ENCODE peak calls at places on chromosomes 5 and 9, in nine cellular contexts. One of them, this sample, is unnamed.

GRCh38 chr9:125066839-125067619 is 76.3 kb downstream of the SCAI start:
- DNase-seq in CD4-positive, CD25-positive, alpha-beta regulatory T cell: no peak
- DNase-seq in foreskin keratinocyte: no peak
- DNase-seq in endodermal cell: no peak
- DNase-seq in lung: no peak
- DNase-seq in breast epithelium: no peak
- DNase-seq in dorsolateral prefrontal cortex: no peak
- DNase-seq in sigmoid colon: no peak
- DNase-seq in aorta: peak
- DNase-seq in this sample: no peak

GRCh38 chr9:121230231-121230630 is 28.6 kb upstream of the RAB14 start:
- DNase-seq in sigmoid colon: no peak
- DNase-seq in lung: no peak
- DNase-seq in foreskin keratinocyte: no peak
- DNase-seq in CD4-positive, CD25-positive, alpha-beta regulatory T cell: no peak
- DNase-seq in breast epithelium: no peak
- DNase-seq in aorta: no peak
- DNase-seq in endodermal cell: no peak
- DNase-seq in dorsolateral prefrontal cortex: no peak
- DNase-seq in this sample: no peak

GRCh38 chr9:99845063-99845462 is 23.4 kb downstream of the NR4A3 start:
- DNase-seq in dorsolateral prefrontal cortex: no peak
- DNase-seq in CD4-positive, CD25-positive, alpha-beta regulatory T cell: no peak
- DNase-seq in foreskin keratinocyte: no peak
- DNase-seq in aorta: no peak
- DNase-seq in sigmoid colon: no peak
- DNase-seq in endodermal cell: no peak
- DNase-seq in lung: no peak
- DNase-seq in breast epithelium: no peak
- DNase-seq in this sample: no peak

GRCh38 chr9:132605387-132605786 is 23.0 kb downstream of the BARHL1 start:
- DNase-seq in foreskin keratinocyte: no peak
- DNase-seq in dorsolateral prefrontal cortex: no peak
- DNase-seq in endodermal cell: no peak
- DNase-seq in breast epithelium: no peak
- DNase-seq in CD4-positive, CD25-positive, alpha-beta regulatory T cell: no peak
- DNase-seq in sigmoid colon: no peak
- DNase-seq in lung: no peak
- DNase-seq in aorta: no peak
- DNase-seq in this sample: no peak

GRCh38 chr9:131423171-131423581 is 29.3 kb downstream of the PRRC2B start:
- DNase-seq in dorsolateral prefrontal cortex: peak
- DNase-seq in breast epithelium: peak
- DNase-seq in sigmoid colon: peak
- DNase-seq in lung: peak
- DNase-seq in endodermal cell: peak
- DNase-seq in CD4-positive, CD25-positive, alpha-beta regulatory T cell: no peak
- DNase-seq in foreskin keratinocyte: peak
- DNase-seq in aorta: peak
- DNase-seq in this sample: no peak

GRCh38 chr9:129383005-129383414 is 204.9 kb upstream of the IER5L start:
- DNase-seq in foreskin keratinocyte: peak
- DNase-seq in aorta: no peak
- DNase-seq in breast epithelium: peak
- DNase-seq in sigmoid colon: peak
- DNase-seq in CD4-positive, CD25-positive, alpha-beta regulatory T cell: no peak
- DNase-seq in endodermal cell: peak
- DNase-seq in dorsolateral prefrontal cortex: no peak
- DNase-seq in lung: peak
- DNase-seq in this sample: no peak

GRCh38 chr5:111857633-111858032 is 100.6 kb upstream of the NREP start:
- DNase-seq in sigmoid colon: no peak
- DNase-seq in foreskin keratinocyte: no peak
- DNase-seq in aorta: no peak
- DNase-seq in breast epithelium: no peak
- DNase-seq in CD4-positive, CD25-positive, alpha-beta regulatory T cell: no peak
- DNase-seq in endodermal cell: no peak
- DNase-seq in lung: no peak
- DNase-seq in dorsolateral prefrontal cortex: no peak
- DNase-seq in this sample: no peak

GRCh38 chr5:75047356-75047755 is 5.0 kb downstream of the GCNT4 start:
- DNase-seq in foreskin keratinocyte: no peak
- DNase-seq in CD4-positive, CD25-positive, alpha-beta regulatory T cell: no peak
- DNase-seq in aorta: no peak
- DNase-seq in endodermal cell: no peak
- DNase-seq in breast epithelium: no peak
- DNase-seq in lung: no peak
- DNase-seq in sigmoid colon: no peak
- DNase-seq in dorsolateral prefrontal cortex: no peak
- DNase-seq in this sample: no peak

GRCh38 chr5:170792878-170793277 is 9.4 kb downstream of the GABRP start:
- DNase-seq in foreskin keratinocyte: no peak
- DNase-seq in CD4-positive, CD25-positive, alpha-beta regulatory T cell: no peak
- DNase-seq in sigmoid colon: no peak
- DNase-seq in lung: no peak
- DNase-seq in breast epithelium: no peak
- DNase-seq in aorta: no peak
- DNase-seq in endodermal cell: no peak
- DNase-seq in dorsolateral prefrontal cortex: no peak
- DNase-seq in this sample: no peak

GRCh38 chr5:73422164-73422563 is 26.4 kb downstream of the FOXD1 start:
- DNase-seq in lung: no peak
- DNase-seq in breast epithelium: no peak
- DNase-seq in sigmoid colon: no peak
- DNase-seq in dorsolateral prefrontal cortex: no peak
- DNase-seq in foreskin keratinocyte: no peak
- DNase-seq in endodermal cell: peak
- DNase-seq in CD4-positive, CD25-positive, alpha-beta regulatory T cell: no peak
- DNase-seq in aorta: no peak
- DNase-seq in this sample: no peak

GRCh38 chr5:121429761-121430160 is 421.9 kb upstream of the FTMT start:
- DNase-seq in foreskin keratinocyte: no peak
- DNase-seq in sigmoid colon: no peak
- DNase-seq in dorsolateral prefrontal cortex: no peak
- DNase-seq in endodermal cell: no peak
- DNase-seq in lung: no peak
- DNase-seq in aorta: no peak
- DNase-seq in CD4-positive, CD25-positive, alpha-beta regulatory T cell: no peak
- DNase-seq in breast epithelium: no peak
- DNase-seq in this sample: no peak

GRCh38 chr5:137487600-137487999 is 11.5 kb downstream of the SPOCK1 start:
- DNase-seq in foreskin keratinocyte: no peak
- DNase-seq in CD4-positive, CD25-positive, alpha-beta regulatory T cell: no peak
- DNase-seq in sigmoid colon: peak
- DNase-seq in breast epithelium: no peak
- DNase-seq in dorsolateral prefrontal cortex: peak
- DNase-seq in endodermal cell: no peak
- DNase-seq in aorta: no peak
- DNase-seq in lung: no peak
- DNase-seq in this sample: no peak

GRCh38 chr5:143886621-143887301 is 74.8 kb downstream of the HMHB1 start:
- DNase-seq in endodermal cell: no peak
- DNase-seq in aorta: no peak
- DNase-seq in sigmoid colon: no peak
- DNase-seq in CD4-positive, CD25-positive, alpha-beta regulatory T cell: no peak
- DNase-seq in breast epithelium: no peak
- DNase-seq in foreskin keratinocyte: no peak
- DNase-seq in lung: no peak
- DNase-seq in dorsolateral prefrontal cortex: peak
- DNase-seq in this sample: peak

GRCh38 chr5:151205411-151205810 is 18.5 kb downstream of the CCDC69 start:
- DNase-seq in foreskin keratinocyte: no peak
- DNase-seq in aorta: no peak
- DNase-seq in lung: peak
- DNase-seq in CD4-positive, CD25-positive, alpha-beta regulatory T cell: no peak
- DNase-seq in sigmoid colon: no peak
- DNase-seq in endodermal cell: no peak
- DNase-seq in dorsolateral prefrontal cortex: no peak
- DNase-seq in breast epithelium: no peak
- DNase-seq in this sample: no peak

GRCh38 chr9:8858250-8859161 is 1058.9 kb upstream of the DMAC1 start:
- DNase-seq in aorta: peak
- DNase-seq in CD4-positive, CD25-positive, alpha-beta regulatory T cell: no peak
- DNase-seq in foreskin keratinocyte: no peak
- DNase-seq in dorsolateral prefrontal cortex: peak
- DNase-seq in sigmoid colon: no peak
- DNase-seq in breast epithelium: no peak
- DNase-seq in endodermal cell: peak
- DNase-seq in lung: no peak
- DNase-seq in this sample: no peak

GRCh38 chr5:91049800-91050199 is 333.3 kb downstream of the ARRDC3 start:
- DNase-seq in dorsolateral prefrontal cortex: no peak
- DNase-seq in foreskin keratinocyte: no peak
- DNase-seq in CD4-positive, CD25-positive, alpha-beta regulatory T cell: no peak
- DNase-seq in endodermal cell: no peak
- DNase-seq in sigmoid colon: no peak
- DNase-seq in aorta: no peak
- DNase-seq in lung: no peak
- DNase-seq in breast epithelium: no peak
- DNase-seq in this sample: no peak

GRCh38 chr5:124285071-124285470 is 461.4 kb downstream of the ZNF608 start:
- DNase-seq in CD4-positive, CD25-positive, alpha-beta regulatory T cell: no peak
- DNase-seq in lung: peak
- DNase-seq in endodermal cell: no peak
- DNase-seq in aorta: no peak
- DNase-seq in dorsolateral prefrontal cortex: no peak
- DNase-seq in sigmoid colon: no peak
- DNase-seq in breast epithelium: no peak
- DNase-seq in foreskin keratinocyte: no peak
- DNase-seq in this sample: no peak

GRCh38 chr5:112929336-112930081 is 7.5 kb upstream of the REEP5 start:
- DNase-seq in dorsolateral prefrontal cortex: no peak
- DNase-seq in foreskin keratinocyte: no peak
- DNase-seq in endodermal cell: no peak
- DNase-seq in lung: no peak
- DNase-seq in CD4-positive, CD25-positive, alpha-beta regulatory T cell: no peak
- DNase-seq in breast epithelium: no peak
- DNase-seq in aorta: no peak
- DNase-seq in sigmoid colon: no peak
- DNase-seq in this sample: no peak
- H3K27ac ChIP-seq in dorsolateral prefrontal cortex: no peak
- H3K27ac ChIP-seq in foreskin keratinocyte: no peak
- H3K27ac ChIP-seq in endodermal cell: no peak
- H3K27ac ChIP-seq in lung: no peak
- H3K27ac ChIP-seq in CD4-positive, CD25-positive, alpha-beta regulatory T cell: peak
- H3K27ac ChIP-seq in breast epithelium: peak
- H3K27ac ChIP-seq in aorta: no peak
- H3K27ac ChIP-seq in sigmoid colon: no peak
- H3K27ac ChIP-seq in this sample: no peak

GRCh38 chr5:159098285-159099048 is 1.2 kb downstream of the EBF1 start:
- DNase-seq in lung: no peak
- DNase-seq in endodermal cell: peak
- DNase-seq in foreskin keratinocyte: no peak
- DNase-seq in aorta: no peak
- DNase-seq in breast epithelium: no peak
- DNase-seq in CD4-positive, CD25-positive, alpha-beta regulatory T cell: no peak
- DNase-seq in sigmoid colon: no peak
- DNase-seq in dorsolateral prefrontal cortex: no peak
- DNase-seq in this sample: no peak
- H3K27ac ChIP-seq in lung: peak
- H3K27ac ChIP-seq in endodermal cell: no peak
- H3K27ac ChIP-seq in foreskin keratinocyte: no peak
- H3K27ac ChIP-seq in aorta: peak
- H3K27ac ChIP-seq in breast epithelium: peak
- H3K27ac ChIP-seq in CD4-positive, CD25-positive, alpha-beta regulatory T cell: no peak
- H3K27ac ChIP-seq in sigmoid colon: peak
- H3K27ac ChIP-seq in dorsolateral prefrontal cortex: peak
- H3K27ac ChIP-seq in this sample: peak

DNA sequence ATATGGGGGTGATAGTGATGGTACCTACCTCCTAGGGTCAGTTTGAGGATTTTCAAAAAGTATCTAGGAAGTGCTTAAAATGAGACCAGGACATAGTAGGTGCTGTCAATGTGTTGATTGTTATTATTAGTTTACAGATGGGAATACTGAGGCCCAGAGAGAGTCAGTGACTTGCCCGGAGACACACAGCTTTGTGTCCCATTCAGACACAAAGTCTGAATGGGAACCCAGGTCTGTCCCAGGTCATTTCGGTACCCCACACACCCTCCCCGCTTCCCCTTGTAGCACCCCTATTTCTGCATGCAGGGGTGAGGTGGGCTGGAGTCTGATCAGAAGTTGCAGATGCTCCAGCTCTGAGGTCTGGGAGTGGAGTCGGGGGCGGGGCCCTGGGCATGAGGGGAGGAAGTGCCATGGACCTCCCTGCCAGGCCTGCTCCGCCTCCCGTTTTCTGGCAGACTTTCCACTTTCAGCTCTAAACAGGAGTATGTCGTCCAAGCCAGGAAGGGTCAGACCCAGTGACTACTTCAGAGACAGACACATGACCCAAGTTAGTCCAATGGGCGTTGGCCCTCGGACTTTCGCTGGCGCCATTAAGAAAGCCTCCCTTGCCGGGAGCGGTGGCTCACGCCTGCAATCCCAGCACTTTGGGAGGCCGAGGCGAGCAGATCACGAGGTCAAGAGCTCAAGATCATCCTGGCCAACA is 3.2 kb upstream of the DBN1 start:
- DNase-seq in sigmoid colon: peak
- DNase-seq in foreskin keratinocyte: no peak
- DNase-seq in breast epithelium: no peak
- DNase-seq in endodermal cell: peak
- DNase-seq in CD4-positive, CD25-positive, alpha-beta regulatory T cell: no peak
- DNase-seq in lung: no peak
- DNase-seq in dorsolateral prefrontal cortex: no peak
- DNase-seq in aorta: peak
- DNase-seq in this sample: no peak
- H3K27ac ChIP-seq in sigmoid colon: peak
- H3K27ac ChIP-seq in foreskin keratinocyte: no peak
- H3K27ac ChIP-seq in breast epithelium: no peak
- H3K27ac ChIP-seq in endodermal cell: no peak
- H3K27ac ChIP-seq in CD4-positive, CD25-positive, alpha-beta regulatory T cell: no peak
- H3K27ac ChIP-seq in lung: no peak
- H3K27ac ChIP-seq in dorsolateral prefrontal cortex: no peak
- H3K27ac ChIP-seq in aorta: peak
- H3K27ac ChIP-seq in this sample: no peak

GRCh38 chr5:6732634-6733410 is 19.6 kb downstream of the TENT4A start:
- DNase-seq in dorsolateral prefrontal cortex: no peak
- DNase-seq in sigmoid colon: peak
- DNase-seq in foreskin keratinocyte: peak
- DNase-seq in aorta: peak
- DNase-seq in breast epithelium: no peak
- DNase-seq in lung: no peak
- DNase-seq in endodermal cell: no peak
- DNase-seq in CD4-positive, CD25-positive, alpha-beta regulatory T cell: no peak
- DNase-seq in this sample: no peak

GRCh38 chr5:6731465-6732237 is 18.4 kb downstream of the TENT4A start:
- DNase-seq in breast epithelium: no peak
- DNase-seq in aorta: no peak
- DNase-seq in lung: no peak
- DNase-seq in endodermal cell: no peak
- DNase-seq in CD4-positive, CD25-positive, alpha-beta regulatory T cell: no peak
- DNase-seq in foreskin keratinocyte: no peak
- DNase-seq in dorsolateral prefrontal cortex: no peak
- DNase-seq in sigmoid colon: peak
- DNase-seq in this sample: no peak

GRCh38 chr5:6730407-6730806 is 17.2 kb downstream of the TENT4A start:
- DNase-seq in sigmoid colon: peak
- DNase-seq in endodermal cell: peak
- DNase-seq in CD4-positive, CD25-positive, alpha-beta regulatory T cell: no peak
- DNase-seq in aorta: no peak
- DNase-seq in lung: no peak
- DNase-seq in foreskin keratinocyte: no peak
- DNase-seq in breast epithelium: no peak
- DNase-seq in dorsolateral prefrontal cortex: no peak
- DNase-seq in this sample: no peak

GRCh38 chr5:6729400-6730310 is 16.4 kb downstream of the TENT4A start:
- DNase-seq in foreskin keratinocyte: no peak
- DNase-seq in breast epithelium: no peak
- DNase-seq in aorta: no peak
- DNase-seq in sigmoid colon: peak
- DNase-seq in dorsolateral prefrontal cortex: no peak
- DNase-seq in endodermal cell: no peak
- DNase-seq in CD4-positive, CD25-positive, alpha-beta regulatory T cell: peak
- DNase-seq in lung: no peak
- DNase-seq in this sample: no peak

GRCh38 chr5:6730807-6731206 is 17.6 kb downstream of the TENT4A start:
- DNase-seq in aorta: no peak
- DNase-seq in foreskin keratinocyte: no peak
- DNase-seq in CD4-positive, CD25-positive, alpha-beta regulatory T cell: no peak
- DNase-seq in breast epithelium: no peak
- DNase-seq in sigmoid colon: no peak
- DNase-seq in endodermal cell: no peak
- DNase-seq in lung: no peak
- DNase-seq in dorsolateral prefrontal cortex: no peak
- DNase-seq in this sample: no peak
- H3K27ac ChIP-seq in aorta: no peak
- H3K27ac ChIP-seq in foreskin keratinocyte: no peak
- H3K27ac ChIP-seq in CD4-positive, CD25-positive, alpha-beta regulatory T cell: no peak
- H3K27ac ChIP-seq in breast epithelium: no peak
- H3K27ac ChIP-seq in sigmoid colon: no peak
- H3K27ac ChIP-seq in endodermal cell: no peak
- H3K27ac ChIP-seq in lung: no peak
- H3K27ac ChIP-seq in dorsolateral prefrontal cortex: no peak
- H3K27ac ChIP-seq in this sample: no peak